ENCODE peak calls at places on chromosome 13, in four cellular contexts. Z is mucosa of descending colon; F is stimulated activated naive CD8-positive, alpha-beta T cell treated with anti-CD3 and anti-CD28 coated beads, Interleukin-15, Interleukin-2, amounts not matched to agents 100 U/mL and 50 U/mL, for 24 hours; H is M059J. N is an unnamed sample.
A peak's percentile ranks its signal among the peaks of the same experiment; 100 is the strongest.

GRCh38 chr13:35499131-35500051 is 22.9 kb upstream of the MAB21L1 start:
- DNase-seq in H (no peak), F (no peak), Z (no peak), N (peak; percentile 21)

GRCh38 chr13:95573226-95573625 is 20.7 kb downstream of the CLDN10 start:
- DNase-seq in H (peak; percentile 57), Z (no peak), F (no peak), N (no peak)

GRCh38 chr13:79593611-79594275 is 112.8 kb downstream of the NDFIP2 start:
- DNase-seq in Z (no peak), F (no peak), H (peak; percentile 76), N (no peak)

GRCh38 chr13:66364346-66364745 is 865.8 kb downstream of the PCDH9 start:
- DNase-seq in F (no peak), Z (no peak), H (no peak), N (no peak)

GRCh38 chr13:102816633-102817032 is 17.7 kb downstream of the BIVM start:
- DNase-seq in Z (no peak), F (no peak), H (no peak), N (no peak)

GRCh38 chr13:109784590-109785140 is 1.7 kb downstream of the IRS2 start:
- DNase-seq in H (no peak), F (peak; percentile 78), Z (peak; percentile 83), N (peak; percentile 81)

GRCh38 chr13:60358453-60358852 is 38.6 kb upstream of the TDRD3 start:
- DNase-seq in Z (no peak), F (no peak), H (no peak), N (no peak)

GRCh38 chr13:113837554-113838355 is 26.1 kb downstream of the GAS6 start:
- DNase-seq in H (peak; percentile 96), F (no peak), Z (peak; percentile 78), N (peak; percentile 96)

GRCh38 chr13:100088282-100088647 is 628 bp upstream of the PCCA start:
- DNase-seq in H (no peak), Z (peak; percentile 17), F (no peak), N (no peak)

GRCh38 chr13:35720690-35721554 is 244.4 kb upstream of the MAB21L1 start:
- DNase-seq in Z (peak; percentile 33), H (peak; percentile 54), F (peak; percentile 45), N (peak; percentile 44)

GRCh38 chr13:44763604-44764311 is 187.6 kb upstream of the TSC22D1 start:
- DNase-seq in Z (peak; percentile 53), F (no peak), H (peak; percentile 49), N (no peak)

GRCh38 chr13:52118095-52118494 is 10.8 kb downstream of the NEK5 start:
- DNase-seq in Z (no peak), F (no peak), H (no peak), N (no peak)

GRCh38 chr13:99373436-99373835 is 66.2 kb upstream of the GPR183 start:
- DNase-seq in Z (no peak), F (peak; percentile 3), H (no peak), N (no peak)

GRCh38 chr13:105972306-105972721 is 563.1 kb downstream of the EFNB2 start:
- DNase-seq in H (no peak), Z (peak; percentile 67), F (no peak), N (no peak)

GRCh38 chr13:61255035-61255796 is 160.4 kb downstream of the PCDH20 start:
- DNase-seq in F (peak; percentile 3), Z (peak; percentile 10), H (no peak), N (peak; percentile 10)

GRCh38 chr13:60155978-60156377 is 7.8 kb downstream of the DIAPH3 start:
- DNase-seq in Z (no peak), F (no peak), H (no peak), N (no peak)

GRCh38 chr13:66076417-66076816 is 1153.7 kb downstream of the PCDH9 start:
- DNase-seq in F (no peak), H (no peak), Z (no peak), N (no peak)

GRCh38 chr13:64480648-64481047 is 2749.5 kb downstream of the PCDH9 start:
- DNase-seq in Z (no peak), H (no peak), F (no peak), N (no peak)

GRCh38 chr13:34128661-34129060 is 310.7 kb downstream of the RFC3 start:
- DNase-seq in F (no peak), H (peak; percentile 14), Z (no peak), N (no peak)

GRCh38 chr13:108383676-108384075 is 114.2 kb downstream of the TNFSF13B start:
- DNase-seq in Z (no peak), F (no peak), H (no peak), N (no peak)

GRCh38 chr13:100306042-100306441 is 217.1 kb downstream of the PCCA start:
- DNase-seq in H (no peak), F (no peak), Z (no peak), N (no peak)

GRCh38 chr13:33351324-33351723 is 65.8 kb upstream of the STARD13 start:
- DNase-seq in F (no peak), Z (peak; percentile 17), H (peak; percentile 52), N (no peak)

GRCh38 chr13:27012482-27013197 is 159.0 kb downstream of the USP12 start:
- DNase-seq in F (no peak), Z (no peak), H (peak; percentile 90), N (no peak)

GRCh38 chr13:110503979-110504499 is 57.5 kb downstream of the RAB20 start:
- DNase-seq in H (no peak), F (no peak), Z (no peak), N (no peak)

GRCh38 chr13:102983496-102983895 is 82.7 kb downstream of the SLC10A2 start:
- DNase-seq in F (no peak), Z (no peak), H (peak; percentile 9), N (no peak)

GRCh38 chr13:35600137-35600536 is 123.6 kb upstream of the MAB21L1 start:
- DNase-seq in H (no peak), F (no peak), Z (no peak), N (no peak)

GRCh38 chr13:108269601-108270328 is at the start of gene TNFSF13B:
- DNase-seq in F (peak; percentile 57), H (peak; percentile 26), Z (peak; percentile 26), N (peak; percentile 52)

GRCh38 chr13:96178759-96179158 is 88.9 kb downstream of the HS6ST3 start:
- DNase-seq in H (no peak), F (no peak), Z (no peak), N (no peak)

GRCh38 chr13:45859682-45860081 is 8.1 kb upstream of the SIAH3 start:
- DNase-seq in Z (no peak), F (no peak), H (no peak), N (no peak)

N was measured in thyroid gland.